ENCODE peak calls at places on chromosomes 2 and 18, in eight cellular contexts. Y is nephron progenitor cell, L is neural progenitor cell, I is GM13976, T is body of pancreas, P is HL-60, H is mucosa of descending colon, K is NB4. J is an unnamed sample.
A peak's percentile ranks its signal among the peaks of the same experiment; 100 is the strongest.

GRCh38 chr2:237199082-237199481 is 113.4 kb downstream of the COPS8 start:
- DNase-seq in Y (no peak), L (no peak), I (no peak), T (no peak), P (no peak), H (no peak), K (no peak), J (no peak)

GRCh38 chr2:185813707-185814106 is 75.1 kb downstream of the FSIP2 start:
- DNase-seq in Y (no peak), L (no peak), I (no peak), T (peak; percentile 7), P (no peak), H (no peak), K (no peak), J (no peak)

GRCh38 chr2:168119519-168120141 is 127.8 kb downstream of the STK39 start:
- DNase-seq in Y (peak; percentile 35), L (peak; percentile 74), I (no peak), T (peak; percentile 9), P (no peak), H (peak; percentile 75), K (peak; percentile 73), J (peak; percentile 73)

GRCh38 chr2:98634406-98635092 is 26.2 kb downstream of the UNC50 start:
- DNase-seq in Y (peak; percentile 41), L (peak; percentile 65), I (no peak), T (no peak), P (no peak), H (peak; percentile 23), K (peak; percentile 45), J (peak; percentile 12)

GRCh38 chr2:101113441-101114267 is 37.5 kb downstream of the TBC1D8 start:
- DNase-seq in Y (no peak), L (no peak), I (no peak), T (peak; percentile 71), P (peak; percentile 71), H (peak; percentile 38), K (peak; percentile 99), J (peak; percentile 98)

GRCh38 chr18:73908323-73908722 is 239.3 kb downstream of the FBXO15 start:
- DNase-seq in Y (peak; percentile 72), L (peak; percentile 71), I (no peak), T (no peak), P (no peak), H (no peak), K (peak; percentile 25), J (peak; percentile 29)

GRCh38 chr2:45342-46130 is 769 bp downstream of the FAM110C start:
- DNase-seq in Y (peak; percentile 24), L (peak; percentile 25), I (no peak), T (peak; percentile 61), P (no peak), H (peak; percentile 62), K (no peak), J (no peak)

GRCh38 chr18:79485788-79486355 is 90.1 kb downstream of the NFATC1 start:
- DNase-seq in Y (no peak), L (no peak), I (no peak), T (no peak), P (no peak), H (no peak), K (peak; percentile 21), J (no peak)

GRCh38 chr2:75801234-75801982 is 90.7 kb upstream of the GCFC2 start:
- DNase-seq in Y (no peak), L (no peak), I (no peak), T (no peak), P (no peak), H (no peak), K (no peak), J (no peak)

GRCh38 chr2:74199871-74200305 is 1.5 kb downstream of the MTHFD2 start:
- DNase-seq in Y (no peak), L (peak; percentile 22), I (peak; percentile 33), T (no peak), P (no peak), H (no peak), K (peak; percentile 56), J (no peak)

GRCh38 chr2:195879153-195879552 is 189.5 kb downstream of the DNAH7 start:
- DNase-seq in Y (no peak), L (no peak), I (no peak), T (no peak), P (no peak), H (no peak), K (no peak), J (no peak)

GRCh38 chr2:114661926-114662670 is 219.7 kb downstream of the DPP10 start:
- DNase-seq in Y (peak; percentile 29), L (peak; percentile 38), I (peak; percentile 5), T (peak; percentile 38), P (no peak), H (peak; percentile 2), K (no peak), J (no peak)

GRCh38 chr18:26133652-26134051 is at the start of gene PSMA8:
- DNase-seq in Y (no peak), L (peak; percentile 17), I (peak; percentile 40), T (peak; percentile 18), P (no peak), H (no peak), K (no peak), J (no peak)

GRCh38 chr18:50093366-50093765 is 101.6 kb downstream of the MYO5B start:
- DNase-seq in Y (no peak), L (no peak), I (no peak), T (no peak), P (no peak), H (no peak), K (no peak), J (no peak)

GRCh38 chr18:58046794-58047555 is 2.9 kb downstream of the NEDD4L start:
- DNase-seq in Y (no peak), L (no peak), I (no peak), T (peak; percentile 18), P (no peak), H (no peak), K (no peak), J (peak; percentile 7)

GRCh38 chr18:5417342-5417741 is 121.8 kb upstream of the ZBTB14 start:
- DNase-seq in Y (no peak), L (no peak), I (no peak), T (peak; percentile 75), P (peak; percentile 32), H (peak; percentile 25), K (peak; percentile 59), J (no peak)

GRCh38 chr2:14385043-14385442 is 247.5 kb upstream of the LRATD1 start:
- DNase-seq in Y (no peak), L (no peak), I (no peak), T (no peak), P (peak; percentile 53), H (no peak), K (peak; percentile 9), J (no peak)

GRCh38 chr18:42640160-42640559 is 475.3 kb downstream of the RIT2 start:
- DNase-seq in Y (no peak), L (no peak), I (no peak), T (no peak), P (no peak), H (no peak), K (no peak), J (peak; percentile 71)

GRCh38 chr18:42636309-42636708 is 479.2 kb downstream of the RIT2 start:
- DNase-seq in Y (no peak), L (no peak), I (no peak), T (no peak), P (no peak), H (no peak), K (no peak), J (no peak)

GRCh38 chr18:42635378-42636048 is 480.0 kb downstream of the RIT2 start:
- DNase-seq in Y (no peak), L (peak; percentile 37), I (no peak), T (no peak), P (peak; percentile 41), H (no peak), K (peak; percentile 2), J (no peak)
- TF ChIP-seq CTCF in Y (peak; percentile 12), L (peak; percentile 52), I (no peak), T (no peak), P (peak; percentile 13), H (no peak), K (no peak), J (no peak)

GRCh38 chr2:81078631-81079030 is 774.1 kb upstream of the LRRTM1 start:
- DNase-seq in Y (no peak), L (no peak), I (no peak), T (no peak), P (no peak), H (no peak), K (no peak), J (no peak)

GRCh38 chr2:81087646-81088045 is 783.1 kb upstream of the LRRTM1 start:
- DNase-seq in Y (no peak), L (no peak), I (no peak), T (no peak), P (no peak), H (no peak), K (peak; percentile 8), J (no peak)

GRCh38 chr2:81078102-81078501 is 773.5 kb upstream of the LRRTM1 start:
- DNase-seq in Y (no peak), L (no peak), I (no peak), T (no peak), P (no peak), H (no peak), K (no peak), J (no peak)

GRCh38 chr2:81084101-81084500 is 779.5 kb upstream of the LRRTM1 start:
- DNase-seq in Y (no peak), L (no peak), I (no peak), T (no peak), P (no peak), H (no peak), K (no peak), J (no peak)
- TF ChIP-seq CTCF in Y (no peak), L (no peak), I (no peak), T (no peak), P (no peak), H (no peak), K (no peak), J (no peak)

GRCh38 chr2:65974067-65974723 is 460.7 kb upstream of the MEIS1 start:
- DNase-seq in Y (no peak), L (no peak), I (no peak), T (no peak), P (no peak), H (no peak), K (peak; percentile 17), J (peak; percentile 7)
- TF ChIP-seq CTCF in Y (no peak), L (peak; percentile 32), I (no peak), T (no peak), P (no peak), H (no peak), K (peak; percentile 29), J (no peak)

DNA sequence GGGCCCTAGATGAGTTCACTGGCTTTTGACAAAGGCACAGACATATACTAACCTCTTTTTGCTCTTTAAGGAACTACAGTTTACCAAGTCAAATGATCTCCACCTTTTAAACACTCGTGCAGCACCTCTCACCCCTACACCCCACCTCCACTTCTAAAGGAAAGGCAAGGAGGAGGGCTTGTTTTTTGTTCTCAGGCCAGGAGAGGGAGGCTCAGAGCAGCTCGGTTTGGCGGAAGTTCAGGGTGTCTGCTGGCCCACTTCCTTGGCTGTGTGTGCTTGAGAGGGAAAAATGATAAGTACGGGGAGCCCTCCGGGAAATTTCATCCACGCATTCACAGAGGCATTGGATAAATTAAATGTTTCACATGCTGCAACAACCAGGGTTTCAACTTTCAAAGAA is 667.9 kb downstream of the BCL11A start:
- DNase-seq in Y (no peak), L (no peak), I (no peak), T (peak; percentile 66), P (no peak), H (no peak), K (no peak), J (no peak)
- TF ChIP-seq CTCF in Y (no peak), L (peak; percentile 9), I (no peak), T (no peak), P (no peak), H (no peak), K (no peak), J (no peak)

GRCh38 chr2:5077479-5078089 is 614.6 kb upstream of the SOX11 start:
- DNase-seq in Y (no peak), L (no peak), I (no peak), T (no peak), P (no peak), H (no peak), K (no peak), J (peak; percentile 11)
- TF ChIP-seq CTCF in Y (no peak), L (peak; percentile 29), I (no peak), T (no peak), P (no peak), H (no peak), K (no peak), J (no peak)